ENCODE peak calls at places on chromosomes 12 and 14, in ten cellular contexts. B, S, W, T, A, I, D, O, F and G are unnamed samples.

GRCh38 chr12:107385518-107385917 is 292.2 kb upstream of the CRY1 start:
- DNase-seq in S (no peak), W (no peak), A (peak), O (no peak), T (no peak), I (no peak), F (no peak), D (no peak), B (no peak), G (no peak)

GRCh38 chr14:60188115-60188514 is 22.9 kb upstream of the DHRS7 start:
- DNase-seq in B (no peak), F (no peak), S (no peak), T (no peak), W (no peak), O (no peak), A (no peak), D (no peak), I (peak), G (no peak)

GRCh38 chr14:61994589-61994988 is 232.4 kb downstream of the SNAPC1 start:
- DNase-seq in D (no peak), S (no peak), I (no peak), B (no peak), F (no peak), A (no peak), O (no peak), T (no peak), W (no peak), G (no peak)

GRCh38 chr14:99333841-99334240 is 61.8 kb upstream of the BCL11B start:
- DNase-seq in F (no peak), I (no peak), O (no peak), A (no peak), T (no peak), B (no peak), D (no peak), W (no peak), S (no peak), G (no peak)

GRCh38 chr12:51270067-51270846 is at the start of gene SMAGP:
- DNase-seq in F (peak), A (peak), D (peak), T (peak), O (peak), I (no peak), S (no peak), W (peak), B (peak), G (peak)

GRCh38 chr14:23113346-23114119 is 5.5 kb downstream of the CEBPE start:
- DNase-seq in D (no peak), B (no peak), I (no peak), T (no peak), S (no peak), A (peak), W (no peak), O (no peak), F (no peak), G (no peak)

GRCh38 chr14:91249841-91250616 is 5.5 kb upstream of the GPR68 start:
- DNase-seq in B (no peak), T (no peak), F (peak), A (no peak), O (no peak), D (no peak), I (no peak), W (peak), S (peak), G (no peak)

GRCh38 chr12:128269108-128269713 is 2.2 kb downstream of the TMEM132C start:
- DNase-seq in A (no peak), T (no peak), O (no peak), B (no peak), I (no peak), F (no peak), D (no peak), S (no peak), W (no peak), G (no peak)

GRCh38 chr14:53953002-53953827 is 3.4 kb downstream of the BMP4 start:
- DNase-seq in F (peak), S (peak), D (peak), O (no peak), W (peak), B (no peak), T (peak), I (no peak), A (peak), G (no peak)

GRCh38 chr14:71688576-71688975 is 243.7 kb upstream of the RGS6 start:
- DNase-seq in W (no peak), F (no peak), I (no peak), A (no peak), B (no peak), S (no peak), D (no peak), O (no peak), T (no peak), G (no peak)

GRCh38 chr12:112308184-112308583 is 74.0 kb downstream of the HECTD4 start:
- DNase-seq in W (no peak), O (no peak), I (no peak), S (no peak), B (no peak), T (no peak), D (no peak), F (no peak), A (no peak), G (no peak)

GRCh38 chr12:113422929-113423669 is 919 bp downstream of the SDSL start:
- DNase-seq in W (no peak), S (no peak), A (peak), I (no peak), O (no peak), D (no peak), T (no peak), B (no peak), F (no peak), G (no peak)

GRCh38 chr12:116538076-116538591 is 21.0 kb upstream of the MAP1LC3B2 start:
- DNase-seq in F (no peak), S (no peak), T (no peak), D (no peak), O (no peak), W (no peak), B (no peak), I (no peak), A (no peak), G (no peak)

GRCh38 chr14:98555440-98555839 is 716.6 kb downstream of the BCL11B start:
- DNase-seq in F (no peak), I (no peak), B (no peak), T (no peak), D (no peak), W (no peak), O (no peak), S (no peak), A (no peak), G (no peak)

GRCh38 chr14:55689971-55690871 is 110.2 kb downstream of the KTN1 start:
- DNase-seq in W (no peak), I (no peak), B (no peak), T (no peak), A (peak), D (no peak), O (no peak), F (no peak), S (no peak), G (no peak)

GRCh38 chr12:6202331-6202730 is 2.1 kb downstream of the CD9 start:
- DNase-seq in A (no peak), D (no peak), I (no peak), F (no peak), W (no peak), S (no peak), B (no peak), T (no peak), O (no peak), G (no peak)

GRCh38 chr14:24309538-24310386 is at the start of gene LTB4R2:
- DNase-seq in A (no peak), S (no peak), O (no peak), D (no peak), F (no peak), T (no peak), B (no peak), I (no peak), W (no peak), G (no peak)

GRCh38 chr12:46370792-46371717 is 1.5 kb downstream of the SLC38A2 start:
- DNase-seq in B (peak), I (peak), S (peak), O (peak), A (peak), D (peak), T (peak), W (peak), F (peak), G (peak)

GRCh38 chr12:66859751-66860440 is 181.0 kb upstream of the GRIP1 start:
- DNase-seq in I (no peak), A (no peak), W (no peak), D (no peak), S (no peak), F (no peak), B (no peak), T (no peak), O (no peak), G (no peak)

GRCh38 chr12:45268672-45269406 is 52.9 kb downstream of the ANO6 start:
- DNase-seq in B (no peak), F (no peak), D (peak), S (peak), I (peak), W (peak), T (peak), O (no peak), A (peak), G (no peak)

GRCh38 chr12:30973171-30973570 is 46.6 kb downstream of the TSPAN11 start:
- DNase-seq in S (no peak), B (no peak), W (no peak), I (no peak), O (no peak), T (no peak), F (no peak), D (no peak), A (no peak), G (no peak)

GRCh38 chr14:97056086-97056485 is 258.9 kb downstream of the VRK1 start:
- DNase-seq in A (no peak), O (no peak), D (no peak), T (no peak), I (no peak), B (no peak), S (no peak), W (no peak), F (no peak), G (no peak)

GRCh38 chr14:93184391-93185332 is at the start of the genes LYSET and MOAP1:
- DNase-seq in A (peak), O (peak), T (peak), W (peak), I (peak), S (peak), F (peak), B (peak), D (peak), G (peak)

GRCh38 chr12:1297206-1297605 is 297.2 kb downstream of the FBXL14 start:
- DNase-seq in B (no peak), A (peak), W (no peak), F (no peak), T (no peak), S (no peak), O (no peak), D (no peak), I (no peak), G (no peak)

GRCh38 chr12:59131462-59131861 is 211.2 kb upstream of the LRIG3 start:
- DNase-seq in T (no peak), I (no peak), F (no peak), D (no peak), S (no peak), O (no peak), W (no peak), B (no peak), A (no peak), G (no peak)

GRCh38 chr14:31297701-31298344 is 90.2 kb upstream of the HECTD1 start:
- DNase-seq in W (no peak), A (no peak), S (no peak), I (no peak), F (no peak), D (no peak), T (no peak), B (no peak), O (no peak), G (no peak)

GRCh38 chr12:47367912-47368537 is 288.3 kb upstream of the AMIGO2 start:
- DNase-seq in W (no peak), I (no peak), F (no peak), S (no peak), B (no peak), D (no peak), T (no peak), O (no peak), A (no peak), G (no peak)

GRCh38 chr12:90295858-90296257 is 587.2 kb upstream of the ATP2B1 start:
- DNase-seq in I (no peak), T (no peak), O (no peak), A (no peak), F (no peak), B (no peak), W (no peak), S (no peak), D (no peak), G (no peak)

GRCh38 chr12:90910958-90911357 is 44.0 kb downstream of the CCER1 start:
- DNase-seq in D (no peak), F (no peak), O (no peak), T (no peak), A (no peak), B (no peak), W (no peak), I (no peak), S (no peak), G (no peak)

GRCh38 chr12:116599285-116600122 is 40.3 kb downstream of the MAP1LC3B2 start:
- DNase-seq in I (peak), F (peak), S (peak), A (peak), O (peak), B (peak), T (peak), W (peak), D (no peak), G (peak)

GRCh38 chr14:53376064-53376463 is 222.9 kb upstream of the DDHD1 start:
- DNase-seq in O (no peak), W (no peak), I (no peak), S (no peak), T (no peak), A (no peak), F (no peak), B (no peak), D (no peak), G (no peak)

GRCh38 chr12:47905313-47905730 is 528 bp upstream of the VDR start:
- DNase-seq in D (no peak), T (no peak), F (peak), I (no peak), A (no peak), O (no peak), B (no peak), S (no peak), W (peak), G (no peak)

GRCh38 chr14:100684961-100685360 is 41.7 kb upstream of the DLK1 start:
- DNase-seq in A (no peak), O (no peak), F (no peak), B (no peak), S (no peak), D (no peak), W (no peak), I (no peak), T (no peak), G (no peak)